ENCODE peak calls at places on chromosomes 5 and 9, in four cellular contexts. One of them, this sample, is unnamed.

GRCh38 chr5:78593465-78593864 is 55.1 kb downstream of the LHFPL2 start:
- DNase-seq in K562: no peak
- DNase-seq in HepG2: no peak
- DNase-seq in SK-N-SH: no peak
- DNase-seq in this sample: no peak

GRCh38 chr5:1335540-1336095 is 9.3 kb downstream of the CLPTM1L start:
- DNase-seq in HepG2: no peak
- DNase-seq in SK-N-SH: no peak
- DNase-seq in K562: no peak
- DNase-seq in this sample: no peak

GRCh38 chr9:87725900-87726709 is at the start of gene CTSL:
- DNase-seq in HepG2: peak; percentile 76
- DNase-seq in SK-N-SH: peak; percentile 90
- DNase-seq in K562: peak; percentile 89
- DNase-seq in this sample: peak; percentile 91

GRCh38 chr9:68416891-68417570 is 60.6 kb downstream of the PGM5 start:
- DNase-seq in HepG2: no peak
- DNase-seq in K562: peak; percentile 6
- DNase-seq in SK-N-SH: no peak
- DNase-seq in this sample: peak; percentile 16

GRCh38 chr5:110757118-110757729 is 18.4 kb downstream of the SLC25A46 start:
- DNase-seq in K562: peak; percentile 32
- DNase-seq in HepG2: peak; percentile 38
- DNase-seq in SK-N-SH: no peak
- DNase-seq in this sample: no peak

GRCh38 chr9:21836437-21837161 is 34.2 kb downstream of the MTAP start:
- DNase-seq in HepG2: peak; percentile 34
- DNase-seq in SK-N-SH: no peak
- DNase-seq in K562: no peak
- DNase-seq in this sample: no peak

GRCh38 chr9:134168731-134169130 is 4.4 kb upstream of the RNU6ATAC start:
- DNase-seq in SK-N-SH: no peak
- DNase-seq in K562: peak; percentile 40
- DNase-seq in HepG2: peak; percentile 17
- DNase-seq in this sample: peak; percentile 44

GRCh38 chr9:124255222-124255621 is 2.5 kb upstream of the NEK6 start:
- DNase-seq in HepG2: no peak
- DNase-seq in SK-N-SH: no peak
- DNase-seq in K562: no peak
- DNase-seq in this sample: no peak

GRCh38 chr5:180396931-180397330 is 43.8 kb upstream of the GFPT2 start:
- DNase-seq in HepG2: no peak
- DNase-seq in K562: peak; percentile 4
- DNase-seq in SK-N-SH: peak; percentile 5
- DNase-seq in this sample: no peak

GRCh38 chr9:123033864-123034598 is 564 bp downstream of the GPR21 start:
- DNase-seq in SK-N-SH: no peak
- DNase-seq in HepG2: no peak
- DNase-seq in K562: no peak
- DNase-seq in this sample: no peak

GRCh38 chr9:87684627-87685204 is 41.2 kb upstream of the CTSL start:
- DNase-seq in SK-N-SH: peak; percentile 77
- DNase-seq in HepG2: peak; percentile 19
- DNase-seq in K562: peak; percentile 60
- DNase-seq in this sample: peak; percentile 69

GRCh38 chr5:34787035-34787434 is 51.9 kb upstream of the TTC23L start:
- DNase-seq in K562: no peak
- DNase-seq in HepG2: no peak
- DNase-seq in SK-N-SH: no peak
- DNase-seq in this sample: no peak

GRCh38 chr5:61969347-61969746 is 336.7 kb upstream of the KIF2A start:
- DNase-seq in K562: no peak
- DNase-seq in HepG2: no peak
- DNase-seq in SK-N-SH: no peak
- DNase-seq in this sample: no peak
- TF ChIP-seq FOXJ3 in K562: no peak
- TF ChIP-seq FOXJ3 in HepG2: no peak
- TF ChIP-seq FOXJ3 in SK-N-SH: no peak
- TF ChIP-seq FOXJ3 in this sample: no peak

DNA sequence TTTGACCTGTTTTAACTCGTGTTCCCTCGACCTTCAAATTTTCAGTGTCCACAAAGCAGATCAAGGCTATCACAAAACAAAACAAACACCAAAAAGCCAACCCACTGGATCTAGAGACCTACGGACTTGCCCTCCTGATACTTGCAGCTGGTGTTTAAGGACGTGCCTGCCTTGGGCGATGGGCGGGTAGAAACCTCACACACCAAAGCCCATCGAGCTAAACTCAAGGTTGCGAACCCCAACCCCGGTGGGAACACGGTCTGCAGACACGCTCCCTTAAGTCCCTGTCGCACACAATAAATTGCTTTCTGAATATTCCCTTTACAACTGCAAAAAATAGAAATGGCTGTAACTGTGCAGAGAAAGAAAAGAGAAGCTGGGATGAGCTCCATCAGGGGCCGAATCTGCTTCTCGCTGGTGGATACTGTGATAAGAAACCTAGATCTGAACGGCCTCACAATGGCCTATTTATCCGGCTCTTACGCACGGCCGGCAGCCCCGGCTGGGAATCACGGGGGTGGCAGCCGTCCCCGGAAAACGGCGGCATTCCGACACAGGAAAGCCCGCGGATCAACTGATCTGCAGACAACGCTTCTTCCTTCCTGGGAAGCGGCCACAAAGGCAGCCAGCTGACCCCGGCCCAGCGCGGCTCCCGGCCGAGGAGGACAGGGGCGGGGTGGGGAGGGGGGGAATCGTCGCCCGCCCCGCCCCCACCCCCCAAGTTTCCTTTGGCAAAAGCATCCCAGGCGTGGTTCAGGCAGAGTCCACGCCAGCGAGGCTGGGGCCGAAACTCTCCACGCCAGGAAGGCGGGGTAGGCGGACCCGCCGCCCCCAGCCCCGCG is 247.4 kb upstream of the ANKRD55 start:
- DNase-seq in K562: no peak
- DNase-seq in SK-N-SH: peak; percentile 92
- DNase-seq in HepG2: peak; percentile 96
- DNase-seq in this sample: peak; percentile 56
- TF ChIP-seq FOXJ3 in K562: no peak
- TF ChIP-seq FOXJ3 in SK-N-SH: peak; percentile 19
- TF ChIP-seq FOXJ3 in HepG2: peak; percentile 85
- TF ChIP-seq FOXJ3 in this sample: no peak

GRCh38 chr9:652896-653295 is 188.6 kb upstream of the DMRT1 start:
- DNase-seq in K562: no peak
- DNase-seq in HepG2: no peak
- DNase-seq in SK-N-SH: no peak
- DNase-seq in this sample: no peak

GRCh38 chr9:650362-650761 is 191.1 kb upstream of the DMRT1 start:
- DNase-seq in SK-N-SH: no peak
- DNase-seq in HepG2: no peak
- DNase-seq in K562: no peak
- DNase-seq in this sample: peak; percentile 20

GRCh38 chr9:651372-651771 is 190.1 kb upstream of the DMRT1 start:
- DNase-seq in K562: no peak
- DNase-seq in SK-N-SH: no peak
- DNase-seq in HepG2: no peak
- DNase-seq in this sample: no peak

GRCh38 chr9:649128-650074 is 192.1 kb upstream of the DMRT1 start:
- DNase-seq in K562: no peak
- DNase-seq in HepG2: no peak
- DNase-seq in SK-N-SH: no peak
- DNase-seq in this sample: no peak

GRCh38 chr9:647522-647921 is 194.0 kb upstream of the DMRT1 start:
- DNase-seq in HepG2: no peak
- DNase-seq in SK-N-SH: no peak
- DNase-seq in K562: no peak
- DNase-seq in this sample: no peak
- TF ChIP-seq FOXJ3 in HepG2: no peak
- TF ChIP-seq FOXJ3 in SK-N-SH: no peak
- TF ChIP-seq FOXJ3 in K562: no peak
- TF ChIP-seq FOXJ3 in this sample: no peak

GRCh38 chr9:22986556-22986955 is 539.9 kb downstream of the DMRTA1 start:
- DNase-seq in SK-N-SH: no peak
- DNase-seq in HepG2: no peak
- DNase-seq in K562: no peak
- DNase-seq in this sample: no peak
- TF ChIP-seq FOXJ3 in SK-N-SH: no peak
- TF ChIP-seq FOXJ3 in HepG2: no peak
- TF ChIP-seq FOXJ3 in K562: no peak
- TF ChIP-seq FOXJ3 in this sample: no peak

GRCh38 chr5:143757116-143757515 is 54.8 kb upstream of the HMHB1 start:
- DNase-seq in K562: no peak
- DNase-seq in SK-N-SH: no peak
- DNase-seq in HepG2: no peak
- DNase-seq in this sample: no peak
- TF ChIP-seq FOXJ3 in K562: no peak
- TF ChIP-seq FOXJ3 in SK-N-SH: no peak
- TF ChIP-seq FOXJ3 in HepG2: no peak
- TF ChIP-seq FOXJ3 in this sample: no peak

DNA sequence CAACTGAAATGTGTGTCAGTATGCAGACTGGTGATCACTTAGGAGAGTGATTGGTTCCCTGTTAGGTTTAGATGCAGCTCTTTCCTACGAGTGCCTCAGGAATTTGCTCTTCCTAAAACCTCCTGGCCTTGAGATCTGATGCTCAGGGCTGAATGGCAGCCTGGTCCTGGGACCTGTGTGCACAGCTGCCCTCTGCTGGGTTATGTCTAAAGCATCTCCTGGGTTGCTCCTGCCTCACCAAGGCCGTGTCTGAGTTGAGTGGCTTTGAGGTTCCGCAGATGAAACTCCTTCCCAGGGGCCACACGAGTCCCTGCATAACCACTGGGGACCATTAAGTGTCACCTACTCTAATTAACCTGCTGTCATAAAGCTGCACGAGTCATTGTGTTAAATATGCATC is 59.5 kb downstream of the MVB12B start:
- DNase-seq in HepG2: peak; percentile 37
- DNase-seq in SK-N-SH: no peak
- DNase-seq in K562: no peak
- DNase-seq in this sample: peak; percentile 32
- TF ChIP-seq FOXJ3 in HepG2: no peak
- TF ChIP-seq FOXJ3 in SK-N-SH: no peak
- TF ChIP-seq FOXJ3 in K562: no peak
- TF ChIP-seq FOXJ3 in this sample: no peak

GRCh38 chr9:36064448-36065037 is 27.8 kb downstream of the RECK start:
- DNase-seq in SK-N-SH: no peak
- DNase-seq in HepG2: no peak
- DNase-seq in K562: no peak
- DNase-seq in this sample: no peak

DNA sequence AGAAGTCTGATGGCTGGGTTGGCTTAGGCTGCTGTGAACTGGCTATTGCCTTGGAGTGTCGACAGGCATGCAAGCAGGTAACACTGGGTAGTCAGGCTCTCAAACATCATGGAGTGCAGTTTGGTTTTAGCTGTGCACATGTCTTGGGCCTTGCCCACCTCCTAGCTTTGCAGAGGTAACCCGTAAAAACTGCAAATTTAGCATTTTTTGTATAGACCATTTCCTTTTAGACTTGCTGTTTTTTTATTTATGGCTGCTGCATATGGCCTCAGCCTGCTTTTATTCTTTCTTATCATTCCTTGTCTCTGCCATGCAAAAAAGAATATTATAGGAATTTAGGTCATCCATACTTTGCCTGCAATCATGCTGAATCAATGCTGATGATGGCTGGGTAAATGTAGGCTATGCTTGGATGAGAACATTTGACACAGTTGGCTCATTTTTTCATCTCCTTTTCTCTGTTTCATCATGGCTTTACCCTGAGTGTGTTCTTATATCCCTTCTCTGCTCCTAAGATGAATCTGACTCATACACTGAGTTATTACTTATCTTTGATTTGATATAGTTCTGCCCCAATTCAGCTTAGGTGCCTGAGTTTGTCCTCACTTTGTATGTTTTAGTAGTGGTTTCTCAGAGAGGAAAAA is 27.2 kb downstream of the RECK start:
- DNase-seq in K562: no peak
- DNase-seq in HepG2: no peak
- DNase-seq in SK-N-SH: no peak
- DNase-seq in this sample: no peak
- TF ChIP-seq FOXJ3 in K562: no peak
- TF ChIP-seq FOXJ3 in HepG2: no peak
- TF ChIP-seq FOXJ3 in SK-N-SH: no peak
- TF ChIP-seq FOXJ3 in this sample: no peak

This sample was measured in WTC11.